ENCODE peak calls at places on chromosomes 3 and 15, in four cellular contexts. One of them, this sample, is unnamed.

GRCh38 chr3:38204599-38205471 is 39.5 kb downstream of the OXSR1 start:
- DNase-seq in colonic mucosa: no peak
- DNase-seq in right atrium auricular region: no peak
- DNase-seq in CD8-positive, alpha-beta memory T cell: no peak
- DNase-seq in this sample: no peak

GRCh38 chr3:129628169-129628522 is 21.7 kb upstream of the PLXND1 start:
- DNase-seq in colonic mucosa: no peak
- DNase-seq in right atrium auricular region: no peak
- DNase-seq in CD8-positive, alpha-beta memory T cell: no peak
- DNase-seq in this sample: no peak

GRCh38 chr3:16243706-16244490 is 20.8 kb downstream of the DPH3 start:
- DNase-seq in colonic mucosa: no peak
- DNase-seq in right atrium auricular region: no peak
- DNase-seq in CD8-positive, alpha-beta memory T cell: no peak
- DNase-seq in this sample: no peak

GRCh38 chr15:77810180-77810579 is 177.5 kb upstream of the LINGO1 start:
- DNase-seq in colonic mucosa: no peak
- DNase-seq in right atrium auricular region: no peak
- DNase-seq in CD8-positive, alpha-beta memory T cell: no peak
- DNase-seq in this sample: no peak

GRCh38 chr15:44261007-44261706 is 27.4 kb upstream of the GOLM2 start:
- DNase-seq in colonic mucosa: no peak
- DNase-seq in right atrium auricular region: no peak
- DNase-seq in CD8-positive, alpha-beta memory T cell: no peak
- DNase-seq in this sample: no peak

GRCh38 chr3:42491876-42492507 is 10.5 kb upstream of the VIPR1 start:
- DNase-seq in colonic mucosa: peak; percentile 16
- DNase-seq in right atrium auricular region: peak; percentile 53
- DNase-seq in CD8-positive, alpha-beta memory T cell: no peak
- DNase-seq in this sample: no peak

GRCh38 chr15:42918047-42918446 is 2.5 kb downstream of the TTBK2 start:
- DNase-seq in colonic mucosa: no peak
- DNase-seq in right atrium auricular region: no peak
- DNase-seq in CD8-positive, alpha-beta memory T cell: no peak
- DNase-seq in this sample: no peak

GRCh38 chr3:72319202-72320095 is 528.8 kb downstream of the SHQ1 start:
- DNase-seq in colonic mucosa: no peak
- DNase-seq in right atrium auricular region: no peak
- DNase-seq in CD8-positive, alpha-beta memory T cell: no peak
- DNase-seq in this sample: no peak

GRCh38 chr15:94070341-94071275 is 160.8 kb upstream of the MCTP2 start:
- DNase-seq in colonic mucosa: peak; percentile 41
- DNase-seq in right atrium auricular region: no peak
- DNase-seq in CD8-positive, alpha-beta memory T cell: no peak
- DNase-seq in this sample: peak; percentile 2

GRCh38 chr15:90165659-90166489 is 35.3 kb upstream of the SEMA4B start:
- DNase-seq in colonic mucosa: peak; percentile 96
- DNase-seq in right atrium auricular region: peak; percentile 82
- DNase-seq in CD8-positive, alpha-beta memory T cell: no peak
- DNase-seq in this sample: no peak

GRCh38 chr3:86937306-86937791 is 53.6 kb downstream of the VGLL3 start:
- DNase-seq in colonic mucosa: no peak
- DNase-seq in right atrium auricular region: peak; percentile 72
- DNase-seq in CD8-positive, alpha-beta memory T cell: no peak
- DNase-seq in this sample: no peak

GRCh38 chr3:17500618-17501017 is 241.8 kb downstream of the TBC1D5 start:
- DNase-seq in colonic mucosa: no peak
- DNase-seq in right atrium auricular region: no peak
- DNase-seq in CD8-positive, alpha-beta memory T cell: no peak
- DNase-seq in this sample: no peak

GRCh38 chr15:52787123-52787503 is 3.0 kb downstream of the ONECUT1 start:
- DNase-seq in colonic mucosa: no peak
- DNase-seq in right atrium auricular region: no peak
- DNase-seq in CD8-positive, alpha-beta memory T cell: no peak
- DNase-seq in this sample: no peak

GRCh38 chr15:36724493-36724892 is 145.1 kb downstream of the CDIN1 start:
- DNase-seq in colonic mucosa: no peak
- DNase-seq in right atrium auricular region: no peak
- DNase-seq in CD8-positive, alpha-beta memory T cell: no peak
- DNase-seq in this sample: no peak

GRCh38 chr3:72316501-72317279 is 531.6 kb downstream of the SHQ1 start:
- DNase-seq in colonic mucosa: peak; percentile 46
- DNase-seq in right atrium auricular region: no peak
- DNase-seq in CD8-positive, alpha-beta memory T cell: no peak
- DNase-seq in this sample: no peak

GRCh38 chr15:91795281-91795680 is 58.2 kb upstream of the SLCO3A1 start:
- DNase-seq in colonic mucosa: no peak
- DNase-seq in right atrium auricular region: no peak
- DNase-seq in CD8-positive, alpha-beta memory T cell: no peak
- DNase-seq in this sample: no peak

GRCh38 chr15:40911139-40911538 is 16.9 kb downstream of the VPS18 start:
- DNase-seq in colonic mucosa: no peak
- DNase-seq in right atrium auricular region: no peak
- DNase-seq in CD8-positive, alpha-beta memory T cell: no peak
- DNase-seq in this sample: no peak

GRCh38 chr3:27559835-27560234 is 75.7 kb upstream of the SLC4A7 start:
- DNase-seq in colonic mucosa: peak; percentile 29
- DNase-seq in right atrium auricular region: peak; percentile 75
- DNase-seq in CD8-positive, alpha-beta memory T cell: no peak
- DNase-seq in this sample: no peak

GRCh38 chr3:167520656-167521360 is 47.0 kb upstream of the SERPINI2 start:
- DNase-seq in colonic mucosa: no peak
- DNase-seq in right atrium auricular region: no peak
- DNase-seq in CD8-positive, alpha-beta memory T cell: no peak
- DNase-seq in this sample: no peak

GRCh38 chr15:34367128-34368081 is at the start of gene LPCAT4:
- DNase-seq in colonic mucosa: peak; percentile 93
- DNase-seq in right atrium auricular region: peak; percentile 94
- DNase-seq in CD8-positive, alpha-beta memory T cell: peak; percentile 94
- DNase-seq in this sample: peak; percentile 71

GRCh38 chr15:34365836-34366235 is 1.2 kb downstream of the LPCAT4 start:
- DNase-seq in colonic mucosa: no peak
- DNase-seq in right atrium auricular region: no peak
- DNase-seq in CD8-positive, alpha-beta memory T cell: no peak
- DNase-seq in this sample: no peak

GRCh38 chr15:34365073-34365825 is 1.7 kb downstream of the LPCAT4 start:
- DNase-seq in colonic mucosa: no peak
- DNase-seq in right atrium auricular region: no peak
- DNase-seq in CD8-positive, alpha-beta memory T cell: no peak
- DNase-seq in this sample: no peak

GRCh38 chr15:34364041-34364440 is 3.0 kb downstream of the LPCAT4 start:
- DNase-seq in colonic mucosa: no peak
- DNase-seq in right atrium auricular region: no peak
- DNase-seq in CD8-positive, alpha-beta memory T cell: no peak
- DNase-seq in this sample: no peak

GRCh38 chr15:34366271-34367043 is 539 bp downstream of the LPCAT4 start:
- DNase-seq in colonic mucosa: peak; percentile 91
- DNase-seq in right atrium auricular region: no peak
- DNase-seq in CD8-positive, alpha-beta memory T cell: peak; percentile 71
- DNase-seq in this sample: no peak
- H3K27ac ChIP-seq in colonic mucosa: peak overlapping the region; percentile 100
- H3K27ac ChIP-seq in right atrium auricular region: peak overlapping the region; percentile 97
- H3K27ac ChIP-seq in CD8-positive, alpha-beta memory T cell: peak overlapping the region; percentile 52
- H3K27ac ChIP-seq in this sample: peak overlapping the region; percentile 77

GRCh38 chr15:80506494-80506893 is 102.3 kb downstream of the ARNT2 start:
- DNase-seq in colonic mucosa: no peak
- DNase-seq in right atrium auricular region: no peak
- DNase-seq in CD8-positive, alpha-beta memory T cell: no peak
- DNase-seq in this sample: no peak
- H3K27ac ChIP-seq in colonic mucosa: no peak overlapping the region
- H3K27ac ChIP-seq in right atrium auricular region: no peak overlapping the region
- H3K27ac ChIP-seq in CD8-positive, alpha-beta memory T cell: no peak overlapping the region
- H3K27ac ChIP-seq in this sample: no peak overlapping the region

DNA sequence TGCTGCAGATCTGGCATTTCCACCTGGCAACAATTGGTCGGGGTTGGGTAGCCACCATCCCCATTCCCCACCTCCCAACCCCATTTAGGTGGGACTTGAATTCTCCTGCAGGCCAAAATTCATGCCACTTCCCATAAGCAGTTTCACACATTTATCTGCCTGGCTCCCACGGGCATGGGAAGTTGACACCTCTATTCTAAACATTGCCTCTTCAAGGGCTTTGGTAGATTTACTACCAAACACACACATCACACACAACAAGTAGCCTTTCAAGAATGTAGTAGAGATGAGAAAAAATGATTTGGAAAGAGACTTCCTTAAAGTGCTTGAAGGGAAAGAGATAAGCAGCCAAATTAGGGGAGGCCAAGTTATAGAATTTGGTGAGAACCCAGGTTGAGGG is 30.9 kb downstream of the ZBTB38 start:
- DNase-seq in colonic mucosa: peak; percentile 18
- DNase-seq in right atrium auricular region: no peak
- DNase-seq in CD8-positive, alpha-beta memory T cell: no peak
- DNase-seq in this sample: no peak
- H3K27ac ChIP-seq in colonic mucosa: peak overlapping the region; percentile 95
- H3K27ac ChIP-seq in right atrium auricular region: peak overlapping the region; percentile 98
- H3K27ac ChIP-seq in CD8-positive, alpha-beta memory T cell: no peak overlapping the region
- H3K27ac ChIP-seq in this sample: no peak overlapping the region

GRCh38 chr3:83934208-83935150 is 1024.3 kb upstream of the CADM2 start:
- DNase-seq in colonic mucosa: no peak
- DNase-seq in right atrium auricular region: no peak
- DNase-seq in CD8-positive, alpha-beta memory T cell: no peak
- DNase-seq in this sample: no peak
- H3K27ac ChIP-seq in colonic mucosa: no peak overlapping the region
- H3K27ac ChIP-seq in right atrium auricular region: no peak overlapping the region
- H3K27ac ChIP-seq in CD8-positive, alpha-beta memory T cell: no peak overlapping the region
- H3K27ac ChIP-seq in this sample: no peak overlapping the region

DNA sequence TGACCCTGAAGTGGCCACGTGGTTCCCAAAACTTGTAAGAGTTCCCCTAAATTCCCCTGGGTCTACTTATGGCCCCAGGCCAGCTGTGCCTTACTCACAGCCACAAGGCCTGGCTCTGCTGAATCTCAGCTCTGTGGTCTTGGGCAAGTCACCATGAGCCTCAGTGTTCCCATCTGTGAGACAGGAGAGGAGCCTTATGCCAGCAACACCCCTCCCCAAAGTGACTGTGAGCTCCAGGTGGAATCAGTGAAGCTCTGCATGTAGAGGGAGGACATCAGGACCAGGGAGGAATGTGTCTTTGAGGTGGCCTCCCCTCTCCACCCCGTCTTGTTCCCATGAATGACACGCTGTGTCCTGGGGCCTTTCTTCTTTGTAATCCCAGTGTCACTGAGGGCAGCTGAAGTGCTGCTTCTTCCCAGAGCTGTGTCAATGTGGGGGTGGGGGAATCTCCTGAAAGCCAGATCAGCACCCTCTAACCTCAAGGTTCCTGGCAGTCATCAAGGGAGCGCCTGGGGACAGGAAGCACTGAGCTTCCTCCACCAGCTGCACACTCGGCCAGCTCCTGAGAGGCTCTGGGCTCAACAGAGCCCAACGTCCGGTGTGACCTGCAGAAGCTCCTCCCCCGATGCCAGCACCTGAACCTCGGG is 258.9 kb downstream of the UACA start:
- DNase-seq in colonic mucosa: peak; percentile 41
- DNase-seq in right atrium auricular region: peak; percentile 73
- DNase-seq in CD8-positive, alpha-beta memory T cell: no peak
- DNase-seq in this sample: no peak
- H3K27ac ChIP-seq in colonic mucosa: no peak overlapping the region
- H3K27ac ChIP-seq in right atrium auricular region: no peak overlapping the region
- H3K27ac ChIP-seq in CD8-positive, alpha-beta memory T cell: no peak overlapping the region
- H3K27ac ChIP-seq in this sample: no peak overlapping the region

GRCh38 chr3:154779571-154779970 is 300.5 kb upstream of the MME start:
- DNase-seq in colonic mucosa: no peak
- DNase-seq in right atrium auricular region: no peak
- DNase-seq in CD8-positive, alpha-beta memory T cell: no peak
- DNase-seq in this sample: no peak
- H3K27ac ChIP-seq in colonic mucosa: no peak overlapping the region
- H3K27ac ChIP-seq in right atrium auricular region: no peak overlapping the region
- H3K27ac ChIP-seq in CD8-positive, alpha-beta memory T cell: no peak overlapping the region
- H3K27ac ChIP-seq in this sample: no peak overlapping the region

GRCh38 chr3:64220161-64220560 is 5.1 kb downstream of the PRICKLE2 start:
- DNase-seq in colonic mucosa: no peak
- DNase-seq in right atrium auricular region: no peak
- DNase-seq in CD8-positive, alpha-beta memory T cell: no peak
- DNase-seq in this sample: no peak

GRCh38 chr3:64218746-64219145 is 6.5 kb downstream of the PRICKLE2 start:
- DNase-seq in colonic mucosa: no peak
- DNase-seq in right atrium auricular region: no peak
- DNase-seq in CD8-positive, alpha-beta memory T cell: no peak
- DNase-seq in this sample: no peak

GRCh38 chr3:64223809-64224570 is 1.3 kb downstream of the PRICKLE2 start:
- DNase-seq in colonic mucosa: no peak
- DNase-seq in right atrium auricular region: no peak
- DNase-seq in CD8-positive, alpha-beta memory T cell: no peak
- DNase-seq in this sample: no peak

GRCh38 chr3:64222501-64222900 is 2.8 kb downstream of the PRICKLE2 start:
- DNase-seq in colonic mucosa: no peak
- DNase-seq in right atrium auricular region: no peak
- DNase-seq in CD8-positive, alpha-beta memory T cell: no peak
- DNase-seq in this sample: no peak

GRCh38 chr3:64221564-64222257 is 3.6 kb downstream of the PRICKLE2 start:
- DNase-seq in colonic mucosa: no peak
- DNase-seq in right atrium auricular region: no peak
- DNase-seq in CD8-positive, alpha-beta memory T cell: no peak
- DNase-seq in this sample: no peak
- H3K27ac ChIP-seq in colonic mucosa: no peak overlapping the region
- H3K27ac ChIP-seq in right atrium auricular region: peak overlapping the region; percentile 23
- H3K27ac ChIP-seq in CD8-positive, alpha-beta memory T cell: no peak overlapping the region
- H3K27ac ChIP-seq in this sample: no peak overlapping the region

This sample was measured in substantia nigra.